ENCODE peak calls at places on chromosomes 2 and 18, in nine cellular contexts. One of them, this sample, is unnamed.
A peak's percentile ranks its signal among the peaks of the same experiment; 100 is the strongest.

GRCh38 chr2:152716805-152717241 is 438 bp downstream of the PRPF40A start:
- DNase-seq in occipital lobe: no peak
- DNase-seq in heart right ventricle: peak; percentile 14
- DNase-seq in activated T-helper 1 cell treated with anti-CD3 and anti-CD28 coated beads, Interleukin-12 subunit alpha, Interleukin-12 subunit beta, Interleukin-2, Interleukin-4 antibody, amounts not matched to agents 30 ng/mL and 10 ng/mL and 1 ng/mL, durations not matched to agents 14 hours and 24 hours and 36 hours: peak; percentile 17
- DNase-seq in activated effector memory CD4-positive, alpha-beta T cell treated with anti-CD3 and anti-CD28 coated beads, Interleukin-2, amount 50 U/mL, for 16 hours: peak; percentile 80
- DNase-seq in KBM-7: no peak
- DNase-seq in mesothelial cell of epicardium: no peak
- DNase-seq in upper lobe of left lung: peak; percentile 27
- DNase-seq in HCT116: no peak
- DNase-seq in this sample: peak; percentile 22

GRCh38 chr2:24919100-24919976 is 699 bp downstream of the ADCY3 start:
- DNase-seq in activated effector memory CD4-positive, alpha-beta T cell treated with anti-CD3 and anti-CD28 coated beads, Interleukin-2, amount 50 U/mL, for 16 hours: peak; percentile 84
- DNase-seq in occipital lobe: no peak
- DNase-seq in upper lobe of left lung: no peak
- DNase-seq in HCT116: no peak
- DNase-seq in mesothelial cell of epicardium: no peak
- DNase-seq in heart right ventricle: no peak
- DNase-seq in KBM-7: peak; percentile 63
- DNase-seq in activated T-helper 1 cell treated with anti-CD3 and anti-CD28 coated beads, Interleukin-12 subunit alpha, Interleukin-12 subunit beta, Interleukin-2, Interleukin-4 antibody, amounts not matched to agents 30 ng/mL and 10 ng/mL and 1 ng/mL, durations not matched to agents 14 hours and 24 hours and 36 hours: peak; percentile 52
- DNase-seq in this sample: peak; percentile 30

GRCh38 chr2:100959225-100959880 is 42.7 kb upstream of the RPL31 start:
- DNase-seq in HCT116: no peak
- DNase-seq in mesothelial cell of epicardium: no peak
- DNase-seq in occipital lobe: no peak
- DNase-seq in upper lobe of left lung: no peak
- DNase-seq in activated effector memory CD4-positive, alpha-beta T cell treated with anti-CD3 and anti-CD28 coated beads, Interleukin-2, amount 50 U/mL, for 16 hours: no peak
- DNase-seq in activated T-helper 1 cell treated with anti-CD3 and anti-CD28 coated beads, Interleukin-12 subunit alpha, Interleukin-12 subunit beta, Interleukin-2, Interleukin-4 antibody, amounts not matched to agents 30 ng/mL and 10 ng/mL and 1 ng/mL, durations not matched to agents 14 hours and 24 hours and 36 hours: no peak
- DNase-seq in heart right ventricle: no peak
- DNase-seq in KBM-7: no peak
- DNase-seq in this sample: no peak

GRCh38 chr2:136072616-136073015 is 45.3 kb downstream of the CXCR4 start:
- DNase-seq in KBM-7: no peak
- DNase-seq in HCT116: no peak
- DNase-seq in occipital lobe: no peak
- DNase-seq in activated effector memory CD4-positive, alpha-beta T cell treated with anti-CD3 and anti-CD28 coated beads, Interleukin-2, amount 50 U/mL, for 16 hours: no peak
- DNase-seq in activated T-helper 1 cell treated with anti-CD3 and anti-CD28 coated beads, Interleukin-12 subunit alpha, Interleukin-12 subunit beta, Interleukin-2, Interleukin-4 antibody, amounts not matched to agents 30 ng/mL and 10 ng/mL and 1 ng/mL, durations not matched to agents 14 hours and 24 hours and 36 hours: no peak
- DNase-seq in mesothelial cell of epicardium: no peak
- DNase-seq in upper lobe of left lung: no peak
- DNase-seq in heart right ventricle: no peak
- DNase-seq in this sample: no peak

GRCh38 chr18:74631242-74632087 is 33.8 kb downstream of the ZNF407 start:
- DNase-seq in KBM-7: peak; percentile 56
- DNase-seq in mesothelial cell of epicardium: no peak
- DNase-seq in activated T-helper 1 cell treated with anti-CD3 and anti-CD28 coated beads, Interleukin-12 subunit alpha, Interleukin-12 subunit beta, Interleukin-2, Interleukin-4 antibody, amounts not matched to agents 30 ng/mL and 10 ng/mL and 1 ng/mL, durations not matched to agents 14 hours and 24 hours and 36 hours: peak; percentile 19
- DNase-seq in HCT116: no peak
- DNase-seq in upper lobe of left lung: no peak
- DNase-seq in heart right ventricle: no peak
- DNase-seq in activated effector memory CD4-positive, alpha-beta T cell treated with anti-CD3 and anti-CD28 coated beads, Interleukin-2, amount 50 U/mL, for 16 hours: no peak
- DNase-seq in occipital lobe: no peak
- DNase-seq in this sample: no peak

GRCh38 chr2:239152239-239152915 is 248.4 kb downstream of the HDAC4 start:
- DNase-seq in KBM-7: no peak
- DNase-seq in heart right ventricle: no peak
- DNase-seq in mesothelial cell of epicardium: no peak
- DNase-seq in activated T-helper 1 cell treated with anti-CD3 and anti-CD28 coated beads, Interleukin-12 subunit alpha, Interleukin-12 subunit beta, Interleukin-2, Interleukin-4 antibody, amounts not matched to agents 30 ng/mL and 10 ng/mL and 1 ng/mL, durations not matched to agents 14 hours and 24 hours and 36 hours: no peak
- DNase-seq in occipital lobe: no peak
- DNase-seq in upper lobe of left lung: peak; percentile 12
- DNase-seq in HCT116: no peak
- DNase-seq in activated effector memory CD4-positive, alpha-beta T cell treated with anti-CD3 and anti-CD28 coated beads, Interleukin-2, amount 50 U/mL, for 16 hours: peak; percentile 34
- DNase-seq in this sample: no peak

GRCh38 chr2:169775765-169776482 is 22.7 kb upstream of the SSB start:
- DNase-seq in mesothelial cell of epicardium: no peak
- DNase-seq in heart right ventricle: no peak
- DNase-seq in occipital lobe: no peak
- DNase-seq in upper lobe of left lung: no peak
- DNase-seq in activated effector memory CD4-positive, alpha-beta T cell treated with anti-CD3 and anti-CD28 coated beads, Interleukin-2, amount 50 U/mL, for 16 hours: no peak
- DNase-seq in KBM-7: peak; percentile 18
- DNase-seq in HCT116: no peak
- DNase-seq in activated T-helper 1 cell treated with anti-CD3 and anti-CD28 coated beads, Interleukin-12 subunit alpha, Interleukin-12 subunit beta, Interleukin-2, Interleukin-4 antibody, amounts not matched to agents 30 ng/mL and 10 ng/mL and 1 ng/mL, durations not matched to agents 14 hours and 24 hours and 36 hours: no peak
- DNase-seq in this sample: no peak

GRCh38 chr2:230828272-230828961 is 36.3 kb upstream of the ITM2C start:
- DNase-seq in occipital lobe: no peak
- DNase-seq in HCT116: no peak
- DNase-seq in activated effector memory CD4-positive, alpha-beta T cell treated with anti-CD3 and anti-CD28 coated beads, Interleukin-2, amount 50 U/mL, for 16 hours: no peak
- DNase-seq in heart right ventricle: peak; percentile 45
- DNase-seq in mesothelial cell of epicardium: no peak
- DNase-seq in activated T-helper 1 cell treated with anti-CD3 and anti-CD28 coated beads, Interleukin-12 subunit alpha, Interleukin-12 subunit beta, Interleukin-2, Interleukin-4 antibody, amounts not matched to agents 30 ng/mL and 10 ng/mL and 1 ng/mL, durations not matched to agents 14 hours and 24 hours and 36 hours: peak; percentile 17
- DNase-seq in upper lobe of left lung: no peak
- DNase-seq in KBM-7: no peak
- DNase-seq in this sample: no peak

This sample was measured in head of caudate nucleus.